ENCODE peak calls at places on chromosomes 5 and 9, in nine cellular contexts. One of them, this sample, is unnamed.

GRCh38 chr5:65137631-65138030 is 344.1 kb downstream of the ADAMTS6 start:
- DNase-seq in hepatocyte: peak
- DNase-seq in fibroblast of the aortic adventitia: no peak
- DNase-seq in ovary: no peak
- DNase-seq in kidney: no peak
- DNase-seq in lower lobe of right lung: no peak
- DNase-seq in psoas muscle: no peak
- DNase-seq in BJ: no peak
- DNase-seq in cardiac muscle cell: no peak
- DNase-seq in this sample: peak

GRCh38 chr9:115775669-115776068 is 377.9 kb upstream of the PAPPA start:
- DNase-seq in psoas muscle: no peak
- DNase-seq in cardiac muscle cell: no peak
- DNase-seq in BJ: no peak
- DNase-seq in lower lobe of right lung: no peak
- DNase-seq in kidney: no peak
- DNase-seq in ovary: no peak
- DNase-seq in hepatocyte: no peak
- DNase-seq in fibroblast of the aortic adventitia: no peak
- DNase-seq in this sample: peak

GRCh38 chr5:96933764-96934163 is 2.1 kb upstream of the LNPEP start:
- DNase-seq in ovary: no peak
- DNase-seq in kidney: no peak
- DNase-seq in fibroblast of the aortic adventitia: no peak
- DNase-seq in psoas muscle: no peak
- DNase-seq in BJ: no peak
- DNase-seq in lower lobe of right lung: no peak
- DNase-seq in hepatocyte: no peak
- DNase-seq in cardiac muscle cell: no peak
- DNase-seq in this sample: no peak

GRCh38 chr5:95334900-95335538 is 50.1 kb upstream of the MCTP1 start:
- DNase-seq in lower lobe of right lung: no peak
- DNase-seq in ovary: no peak
- DNase-seq in hepatocyte: no peak
- DNase-seq in fibroblast of the aortic adventitia: no peak
- DNase-seq in cardiac muscle cell: no peak
- DNase-seq in BJ: no peak
- DNase-seq in kidney: no peak
- DNase-seq in psoas muscle: no peak
- DNase-seq in this sample: no peak

GRCh38 chr5:57033503-57033902 is 81.6 kb upstream of the MIER3 start:
- DNase-seq in kidney: no peak
- DNase-seq in hepatocyte: no peak
- DNase-seq in psoas muscle: no peak
- DNase-seq in BJ: no peak
- DNase-seq in ovary: no peak
- DNase-seq in fibroblast of the aortic adventitia: no peak
- DNase-seq in cardiac muscle cell: no peak
- DNase-seq in lower lobe of right lung: no peak
- DNase-seq in this sample: no peak

GRCh38 chr9:80931163-80931562 is 758.2 kb downstream of the TLE1 start:
- DNase-seq in fibroblast of the aortic adventitia: no peak
- DNase-seq in BJ: no peak
- DNase-seq in ovary: no peak
- DNase-seq in psoas muscle: no peak
- DNase-seq in hepatocyte: no peak
- DNase-seq in lower lobe of right lung: no peak
- DNase-seq in kidney: no peak
- DNase-seq in cardiac muscle cell: no peak
- DNase-seq in this sample: no peak

GRCh38 chr5:14781106-14781505 is 90.5 kb downstream of the ANKH start:
- DNase-seq in hepatocyte: no peak
- DNase-seq in kidney: no peak
- DNase-seq in BJ: no peak
- DNase-seq in cardiac muscle cell: peak
- DNase-seq in ovary: no peak
- DNase-seq in lower lobe of right lung: no peak
- DNase-seq in fibroblast of the aortic adventitia: no peak
- DNase-seq in psoas muscle: no peak
- DNase-seq in this sample: peak

GRCh38 chr9:89872913-89873707 is 268.3 kb downstream of the GADD45G start:
- DNase-seq in BJ: no peak
- DNase-seq in lower lobe of right lung: peak
- DNase-seq in kidney: no peak
- DNase-seq in hepatocyte: no peak
- DNase-seq in fibroblast of the aortic adventitia: no peak
- DNase-seq in ovary: no peak
- DNase-seq in cardiac muscle cell: no peak
- DNase-seq in psoas muscle: no peak
- DNase-seq in this sample: no peak

GRCh38 chr9:129752915-129753724 is at the start of gene PTGES:
- DNase-seq in kidney: peak
- DNase-seq in ovary: peak
- DNase-seq in psoas muscle: peak
- DNase-seq in BJ: peak
- DNase-seq in fibroblast of the aortic adventitia: peak
- DNase-seq in lower lobe of right lung: peak
- DNase-seq in hepatocyte: peak
- DNase-seq in cardiac muscle cell: peak
- DNase-seq in this sample: peak

DNA sequence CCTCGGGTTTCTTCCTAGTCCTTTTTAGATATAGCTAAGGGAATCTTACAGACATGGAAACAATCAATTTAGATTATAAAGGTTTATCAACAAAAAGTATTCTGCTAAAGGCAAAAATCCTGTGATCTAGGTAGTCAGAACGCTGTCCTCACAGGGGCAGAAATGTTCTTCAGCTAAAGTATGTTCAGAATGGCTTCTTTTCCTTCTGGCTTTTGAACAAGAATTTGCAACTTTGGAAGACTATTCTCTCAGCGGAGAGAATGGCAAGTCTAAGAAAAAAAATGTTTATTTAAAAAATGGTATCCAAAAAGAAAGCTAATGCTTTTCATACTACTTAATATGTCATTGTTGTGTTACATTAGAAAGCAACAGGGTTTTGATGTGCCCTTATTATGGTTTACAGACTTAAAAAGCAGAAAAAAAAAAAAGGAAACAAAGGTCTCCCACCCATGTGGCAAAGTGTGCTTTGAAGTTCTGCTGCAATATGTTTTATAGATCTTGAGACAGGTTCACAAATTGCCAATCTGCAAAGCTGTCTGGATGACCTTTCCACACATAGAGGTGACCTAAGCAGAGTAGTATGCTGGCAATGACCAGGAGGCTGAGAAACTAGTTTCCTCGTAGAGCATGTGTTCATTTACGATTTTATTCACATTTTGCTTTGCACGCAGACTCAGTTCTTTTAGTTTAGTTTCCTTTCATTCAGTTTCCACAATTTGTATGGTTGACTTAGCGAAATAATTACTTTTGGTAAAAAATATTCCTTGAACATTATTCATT is 45.1 kb upstream of the PJA2 start:
- DNase-seq in lower lobe of right lung: no peak
- DNase-seq in BJ: no peak
- DNase-seq in hepatocyte: no peak
- DNase-seq in fibroblast of the aortic adventitia: peak
- DNase-seq in ovary: no peak
- DNase-seq in cardiac muscle cell: peak
- DNase-seq in psoas muscle: no peak
- DNase-seq in kidney: no peak
- DNase-seq in this sample: peak
- H3K4me3 ChIP-seq in lower lobe of right lung: no peak
- H3K4me3 ChIP-seq in BJ: no peak
- H3K4me3 ChIP-seq in hepatocyte: no peak
- H3K4me3 ChIP-seq in fibroblast of the aortic adventitia: peak
- H3K4me3 ChIP-seq in ovary: no peak
- H3K4me3 ChIP-seq in cardiac muscle cell: no peak
- H3K4me3 ChIP-seq in psoas muscle: no peak
- H3K4me3 ChIP-seq in kidney: no peak
- H3K4me3 ChIP-seq in this sample: no peak

DNA sequence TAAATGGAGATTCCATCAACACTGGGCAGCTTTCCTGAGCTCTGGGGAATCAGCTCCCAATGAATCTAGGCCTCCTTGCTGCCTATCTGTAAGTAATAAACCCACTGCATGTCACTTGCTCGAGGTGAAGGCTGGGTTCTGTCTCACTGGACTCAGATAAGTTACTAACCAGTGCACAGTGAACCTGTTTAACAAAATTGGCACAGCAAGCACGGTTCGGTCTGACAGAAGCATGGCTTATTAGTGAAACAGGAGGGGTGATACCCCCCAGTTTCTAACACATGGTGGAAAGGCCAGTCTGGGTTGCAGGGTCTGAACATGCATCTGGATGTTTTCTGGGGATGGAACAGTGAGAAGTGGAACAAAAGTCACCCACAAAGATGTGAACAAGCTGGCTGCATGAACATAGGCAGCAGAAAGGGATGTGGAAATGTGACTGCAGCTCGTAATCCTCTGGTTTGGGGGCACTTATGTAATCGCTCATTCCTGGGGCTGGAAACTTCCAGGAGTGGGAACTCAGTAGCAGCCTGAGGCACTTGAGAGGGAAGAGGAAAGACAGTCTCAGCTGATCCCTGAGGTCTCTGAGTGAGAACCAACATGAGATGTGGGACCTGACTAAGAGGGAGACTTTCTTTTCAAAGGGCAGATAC is 37.7 kb downstream of the UGT3A2 start:
- DNase-seq in kidney: no peak
- DNase-seq in lower lobe of right lung: no peak
- DNase-seq in cardiac muscle cell: no peak
- DNase-seq in BJ: no peak
- DNase-seq in hepatocyte: no peak
- DNase-seq in psoas muscle: no peak
- DNase-seq in fibroblast of the aortic adventitia: no peak
- DNase-seq in ovary: no peak
- DNase-seq in this sample: no peak
- H3K4me3 ChIP-seq in kidney: no peak
- H3K4me3 ChIP-seq in lower lobe of right lung: no peak
- H3K4me3 ChIP-seq in cardiac muscle cell: no peak
- H3K4me3 ChIP-seq in BJ: no peak
- H3K4me3 ChIP-seq in hepatocyte: no peak
- H3K4me3 ChIP-seq in psoas muscle: no peak
- H3K4me3 ChIP-seq in fibroblast of the aortic adventitia: no peak
- H3K4me3 ChIP-seq in ovary: no peak
- H3K4me3 ChIP-seq in this sample: no peak

GRCh38 chr9:27462434-27462833 is 61.7 kb upstream of the IFNK start:
- DNase-seq in ovary: no peak
- DNase-seq in cardiac muscle cell: no peak
- DNase-seq in lower lobe of right lung: no peak
- DNase-seq in psoas muscle: no peak
- DNase-seq in kidney: no peak
- DNase-seq in fibroblast of the aortic adventitia: no peak
- DNase-seq in BJ: no peak
- DNase-seq in hepatocyte: peak
- DNase-seq in this sample: no peak

GRCh38 chr9:27462846-27463245 is 61.2 kb upstream of the IFNK start:
- DNase-seq in psoas muscle: no peak
- DNase-seq in cardiac muscle cell: no peak
- DNase-seq in lower lobe of right lung: no peak
- DNase-seq in BJ: no peak
- DNase-seq in hepatocyte: no peak
- DNase-seq in fibroblast of the aortic adventitia: no peak
- DNase-seq in kidney: no peak
- DNase-seq in ovary: no peak
- DNase-seq in this sample: no peak

GRCh38 chr9:27457445-27457844 is 66.6 kb upstream of the IFNK start:
- DNase-seq in BJ: no peak
- DNase-seq in kidney: peak
- DNase-seq in lower lobe of right lung: no peak
- DNase-seq in fibroblast of the aortic adventitia: no peak
- DNase-seq in hepatocyte: peak
- DNase-seq in psoas muscle: no peak
- DNase-seq in ovary: peak
- DNase-seq in cardiac muscle cell: no peak
- DNase-seq in this sample: no peak

DNA sequence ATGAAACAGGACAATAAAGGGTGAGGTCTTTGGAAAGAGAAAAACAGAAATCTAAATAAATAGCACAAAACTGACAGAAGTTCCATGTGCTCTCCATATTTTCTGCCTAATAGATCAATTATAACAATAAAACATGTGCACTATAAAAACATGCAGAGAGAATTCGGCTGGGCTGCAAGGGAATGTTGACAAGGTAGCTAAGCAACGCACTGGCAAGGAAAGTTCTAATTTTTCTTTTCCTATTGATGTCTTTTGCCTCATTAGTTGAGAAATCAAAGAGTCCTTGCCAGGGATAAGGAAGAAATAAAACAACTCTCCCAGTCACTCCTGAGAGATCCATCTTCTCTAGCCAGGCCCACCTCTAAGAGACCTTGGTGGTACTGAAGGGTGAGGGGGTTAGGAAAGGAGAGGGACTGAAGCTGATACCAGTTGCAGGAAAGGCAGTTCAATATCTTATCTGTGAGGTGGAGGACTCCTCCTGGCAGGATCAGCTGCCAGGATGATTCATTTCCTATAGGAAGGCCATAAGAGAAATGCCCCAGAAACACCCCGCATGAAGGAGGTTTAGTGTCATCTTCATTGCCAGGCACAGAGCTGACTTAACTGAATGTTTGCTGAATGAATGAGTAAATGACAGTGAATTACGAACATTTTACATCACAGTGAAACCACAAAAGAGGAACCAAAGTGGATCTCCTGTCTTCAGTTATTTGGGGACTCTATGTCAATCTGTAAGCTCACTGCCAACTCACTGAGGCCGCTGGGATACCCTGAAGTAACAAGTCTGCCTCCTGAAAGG is 63.7 kb upstream of the IFNK start:
- DNase-seq in BJ: no peak
- DNase-seq in kidney: no peak
- DNase-seq in lower lobe of right lung: no peak
- DNase-seq in hepatocyte: no peak
- DNase-seq in ovary: no peak
- DNase-seq in psoas muscle: no peak
- DNase-seq in cardiac muscle cell: peak
- DNase-seq in fibroblast of the aortic adventitia: no peak
- DNase-seq in this sample: peak
- H3K4me3 ChIP-seq in BJ: no peak
- H3K4me3 ChIP-seq in kidney: no peak
- H3K4me3 ChIP-seq in lower lobe of right lung: no peak
- H3K4me3 ChIP-seq in hepatocyte: no peak
- H3K4me3 ChIP-seq in ovary: no peak
- H3K4me3 ChIP-seq in psoas muscle: no peak
- H3K4me3 ChIP-seq in cardiac muscle cell: no peak
- H3K4me3 ChIP-seq in fibroblast of the aortic adventitia: no peak
- H3K4me3 ChIP-seq in this sample: no peak

DNA sequence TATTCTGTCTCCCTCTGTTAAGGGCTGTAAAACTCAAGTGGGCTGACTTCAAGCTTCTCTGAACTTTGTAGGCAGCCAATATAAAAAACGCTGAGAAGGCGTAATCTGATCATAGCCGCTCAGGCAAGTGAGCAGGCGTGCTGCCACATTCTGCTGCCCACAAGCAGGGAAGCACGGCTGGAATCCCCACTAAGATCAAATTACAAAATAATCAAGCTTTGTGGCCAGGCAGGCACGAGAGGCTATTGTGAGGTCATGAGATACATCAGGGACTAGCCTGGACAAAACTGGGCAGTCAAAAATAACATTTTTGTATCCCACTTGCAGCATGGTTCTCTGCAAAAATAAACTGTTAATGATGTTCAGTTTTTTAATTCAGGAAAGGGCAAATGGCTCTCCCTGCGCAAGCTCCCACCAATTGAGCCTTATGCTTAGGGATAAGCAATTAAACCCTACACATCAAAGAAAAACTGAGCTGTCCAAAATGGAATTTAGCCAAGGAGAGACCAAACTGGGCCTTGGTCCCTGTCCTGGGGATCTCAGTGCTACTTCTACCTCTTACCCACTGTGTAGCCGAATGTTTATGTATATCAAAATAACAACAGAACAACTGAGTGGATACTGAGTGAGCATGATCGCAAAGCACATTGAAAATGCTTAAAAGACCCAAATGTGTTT is 63.9 kb downstream of the POU5F2 start:
- DNase-seq in kidney: peak
- DNase-seq in ovary: peak
- DNase-seq in hepatocyte: peak
- DNase-seq in BJ: peak
- DNase-seq in psoas muscle: peak
- DNase-seq in cardiac muscle cell: peak
- DNase-seq in lower lobe of right lung: peak
- DNase-seq in fibroblast of the aortic adventitia: peak
- DNase-seq in this sample: peak
- H3K4me3 ChIP-seq in kidney: no peak
- H3K4me3 ChIP-seq in ovary: no peak
- H3K4me3 ChIP-seq in hepatocyte: no peak
- H3K4me3 ChIP-seq in BJ: no peak
- H3K4me3 ChIP-seq in psoas muscle: no peak
- H3K4me3 ChIP-seq in cardiac muscle cell: no peak
- H3K4me3 ChIP-seq in lower lobe of right lung: no peak
- H3K4me3 ChIP-seq in fibroblast of the aortic adventitia: no peak
- H3K4me3 ChIP-seq in this sample: no peak

This sample was measured in fibroblast of mammary gland.